ENCODE peak calls at places on chromosomes 11 and 22, in five cellular contexts. W is lower lobe of right lung; Q is GM23338; T is OCI-LY7; R is CD8-positive, alpha-beta T cell. K is an unnamed sample.

GRCh38 chr22:41915035-41915782 is at the start of gene SHISA8:
- DNase-seq in R (peak; percentile 32), T (no peak), W (no peak), Q (peak; percentile 73), K (peak; percentile 80)

GRCh38 chr11:45371251-45371749 is 85.2 kb upstream of the SYT13 start:
- DNase-seq in T (peak; percentile 64), W (peak; percentile 70), R (peak; percentile 34), Q (peak; percentile 96), K (peak; percentile 19)

GRCh38 chr22:44329179-44329796 is 16.5 kb upstream of the SHISAL1 start:
- DNase-seq in W (no peak), R (no peak), Q (no peak), T (peak; percentile 79), K (peak; percentile 60)

GRCh38 chr22:39715778-39716495 is 145.4 kb downstream of the CACNA1I start:
- DNase-seq in Q (no peak), R (no peak), W (peak; percentile 23), T (no peak), K (no peak)

GRCh38 chr22:46083383-46084350 is 66.7 kb upstream of the PPARA start:
- DNase-seq in R (no peak), Q (no peak), W (peak; percentile 32), T (no peak), K (no peak)

GRCh38 chr11:119169272-119169719 is 771 bp downstream of the NLRX1 start:
- DNase-seq in Q (peak; percentile 92), T (peak; percentile 32), W (peak; percentile 60), R (no peak), K (peak; percentile 72)

GRCh38 chr22:31106651-31107205 is 640 bp downstream of the SELENOM start:
- DNase-seq in T (no peak), Q (peak; percentile 39), W (no peak), R (no peak), K (no peak)

GRCh38 chr11:36385121-36385530 is 89.0 kb downstream of the PRR5L start:
- DNase-seq in Q (no peak), W (no peak), T (no peak), R (no peak), K (no peak)

GRCh38 chr11:106668147-106668546 is 350.1 kb downstream of the GUCY1A2 start:
- DNase-seq in T (no peak), Q (no peak), R (no peak), W (no peak), K (no peak)

GRCh38 chr11:41659990-41660389 is 200.5 kb upstream of the LRRC4C start:
- DNase-seq in W (no peak), R (no peak), T (no peak), Q (peak; percentile 3), K (no peak)

GRCh38 chr11:75931124-75931523 is 116.1 kb downstream of the UVRAG start:
- DNase-seq in R (no peak), W (no peak), Q (no peak), T (no peak), K (no peak)

GRCh38 chr11:123219066-123219697 is 24.1 kb upstream of the CLMP start:
- DNase-seq in T (no peak), R (no peak), Q (no peak), W (no peak), K (no peak)

GRCh38 chr11:48228761-48229160 is 12.2 kb downstream of the OR4B1 start:
- DNase-seq in Q (no peak), R (no peak), W (no peak), T (no peak), K (no peak)

GRCh38 chr11:95045791-95046190 is 3.4 kb upstream of the KDM4F start:
- DNase-seq in T (no peak), Q (no peak), W (no peak), R (no peak), K (no peak)

GRCh38 chr11:121894581-121894980 is 221.4 kb downstream of the BLID start:
- DNase-seq in Q (no peak), W (no peak), T (no peak), R (no peak), K (no peak)

GRCh38 chr22:44723801-44724200 is 21.8 kb downstream of the PRR5 start:
- DNase-seq in W (no peak), Q (no peak), R (no peak), T (peak; percentile 52), K (peak; percentile 36)

GRCh38 chr11:118670063-118670462 is 9.4 kb downstream of the TREH start:
- DNase-seq in T (no peak), Q (no peak), R (no peak), W (no peak), K (no peak)

GRCh38 chr11:7910389-7910788 is 20.7 kb downstream of the OR10A6 start:
- DNase-seq in W (no peak), R (no peak), T (no peak), Q (peak; percentile 23), K (no peak)

GRCh38 chr11:128904872-128905344 is 13.8 kb downstream of the KCNJ5 start:
- DNase-seq in T (no peak), R (no peak), W (peak; percentile 65), Q (peak; percentile 44), K (no peak)

GRCh38 chr22:32389685-32390084 is 22.4 kb downstream of the RTCB start:
- DNase-seq in T (peak; percentile 13), W (no peak), R (no peak), Q (peak; percentile 74), K (no peak)

GRCh38 chr11:121958978-121959340 is 157.1 kb downstream of the BLID start:
- DNase-seq in R (no peak), T (no peak), W (no peak), Q (no peak), K (no peak)

GRCh38 chr22:42763965-42764480 is 43.4 kb upstream of the A4GALT start:
- DNase-seq in T (no peak), Q (no peak), R (no peak), W (no peak), K (no peak)

GRCh38 chr11:12330491-12331231 is 46.7 kb upstream of the PARVA start:
- DNase-seq in R (no peak), Q (peak; percentile 42), W (no peak), T (no peak), K (no peak)

GRCh38 chr11:133947298-133947905 is 9.4 kb downstream of the IGSF9B start:
- DNase-seq in Q (peak; percentile 93), W (no peak), R (peak; percentile 41), T (no peak), K (peak; percentile 45)

GRCh38 chr11:115924744-115925567 is 420.7 kb upstream of the CADM1 start:
- DNase-seq in Q (no peak), W (no peak), T (no peak), R (no peak), K (peak; percentile 75)

GRCh38 chr11:15275141-15275540 is 160.4 kb downstream of the INSC start:
- DNase-seq in R (no peak), Q (no peak), W (no peak), T (no peak), K (no peak)

GRCh38 chr11:63911440-63911839 is 5.5 kb downstream of the RCOR2 start:
- DNase-seq in T (no peak), R (no peak), Q (peak; percentile 43), W (no peak), K (no peak)

GRCh38 chr11:62880231-62880802 is 379 bp upstream of the SLC3A2 start:
- DNase-seq in T (peak; percentile 28), R (no peak), Q (no peak), W (peak; percentile 71), K (no peak)

GRCh38 chr22:30304495-30305244 is 15.4 kb upstream of the CASTOR1 start:
- DNase-seq in R (no peak), Q (no peak), T (peak; percentile 88), W (no peak), K (no peak)

GRCh38 chr11:47480762-47481161 is 31.8 kb upstream of the RAPSN start:
- DNase-seq in R (no peak), T (no peak), Q (no peak), W (no peak), K (no peak)

GRCh38 chr11:93537022-93537421 is 6.2 kb downstream of the SMCO4 start:
- DNase-seq in Q (peak; percentile 19), T (no peak), R (no peak), W (no peak), K (no peak)

DNA sequence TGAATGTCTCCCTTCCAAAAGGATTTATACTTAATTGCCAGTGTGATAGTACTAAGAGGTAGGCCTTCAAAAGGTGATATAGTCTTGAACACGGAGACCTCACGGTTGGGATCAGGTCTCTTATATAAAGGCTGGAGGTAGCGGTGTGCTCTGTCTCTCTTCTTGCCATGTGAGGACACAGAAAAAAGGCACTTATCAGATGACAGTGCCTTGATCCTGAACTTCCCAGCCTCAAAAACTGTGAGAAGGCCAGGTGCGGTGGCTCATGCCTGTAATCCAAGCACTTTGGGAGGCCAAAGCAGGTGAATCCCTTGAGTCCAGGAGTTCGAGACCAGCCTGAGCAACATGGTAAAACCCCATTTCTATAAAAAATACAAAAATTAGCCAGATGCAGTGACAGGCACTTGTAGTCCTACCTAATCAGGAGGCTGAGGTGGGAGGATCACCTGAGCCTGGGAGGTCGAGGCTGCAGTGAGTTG is 108.9 kb upstream of the TOP3B start:
- DNase-seq in R (no peak), T (no peak), Q (no peak), W (no peak), K (no peak)
- H3K4me3 ChIP-seq in R (no peak overlapping the region), T (no peak overlapping the region), Q (no peak overlapping the region), W (no peak overlapping the region), K (no peak overlapping the region)

GRCh38 chr11:114366331-114367243 is 33.7 kb downstream of the C11orf71 start:
- DNase-seq in R (no peak), W (no peak), T (no peak), Q (no peak), K (no peak)
- H3K4me3 ChIP-seq in R (no peak overlapping the region), W (no peak overlapping the region), T (no peak overlapping the region), Q (no peak overlapping the region), K (no peak overlapping the region)

GRCh38 chr11:70141490-70142014 is 61.5 kb upstream of the FADD start:
- DNase-seq in Q (no peak), W (no peak), R (no peak), T (no peak), K (no peak)

GRCh38 chr11:70138403-70138802 is 60.3 kb downstream of the ANO1 start:
- DNase-seq in W (no peak), T (no peak), R (no peak), Q (peak; percentile 49), K (no peak)

GRCh38 chr11:70142171-70142875 is 60.8 kb upstream of the FADD start:
- DNase-seq in W (no peak), Q (no peak), R (no peak), T (no peak), K (no peak)

GRCh38 chr11:70139785-70140410 is 61.8 kb downstream of the ANO1 start:
- DNase-seq in W (no peak), T (no peak), R (no peak), Q (no peak), K (no peak)

GRCh38 chr11:70140859-70141489 is 62.1 kb upstream of the FADD start:
- DNase-seq in W (no peak), T (no peak), Q (peak; percentile 48), R (no peak), K (no peak)
- H3K4me3 ChIP-seq in W (no peak overlapping the region), T (no peak overlapping the region), Q (peak overlapping the region; percentile 1), R (no peak overlapping the region), K (no peak overlapping the region)

DNA sequence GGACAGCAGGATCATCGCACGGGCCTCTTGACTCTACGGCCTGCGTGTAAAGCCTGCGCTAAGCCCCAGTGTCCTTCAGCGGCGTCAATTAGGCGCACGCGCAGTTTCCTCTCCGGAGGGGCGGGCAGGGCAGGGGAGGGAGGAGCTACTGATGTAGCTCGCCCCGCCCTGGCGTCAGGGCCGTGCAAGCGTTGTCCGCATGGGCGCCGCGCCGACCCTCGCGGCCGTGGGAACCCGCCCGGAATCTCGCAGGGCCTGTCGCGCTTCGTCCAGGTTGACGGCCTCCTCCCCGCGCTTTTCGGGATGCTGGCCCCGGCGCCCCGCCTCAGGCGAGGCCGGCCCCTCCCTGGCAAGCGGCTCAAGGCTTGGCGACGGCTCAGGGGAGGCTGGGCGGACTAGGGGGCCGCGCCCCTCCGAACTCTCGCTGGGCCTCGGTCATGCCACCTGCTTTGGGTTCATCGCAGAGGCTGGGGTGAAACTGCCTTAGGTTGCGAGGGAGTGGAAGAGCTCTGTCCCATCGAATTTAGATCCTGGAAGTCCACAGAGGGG is 61.1 kb downstream of the ST3GAL4 start:
- DNase-seq in R (peak; percentile 20), Q (peak; percentile 91), T (peak; percentile 62), W (peak; percentile 92), K (peak; percentile 66)
- H3K4me3 ChIP-seq in R (peak overlapping the region; percentile 49), Q (peak overlapping the region; percentile 56), T (peak overlapping the region; percentile 54), W (peak overlapping the region; percentile 58), K (peak overlapping the region; percentile 39)